ENCODE peak calls at places on chromosomes 11 and 22, in nine cellular contexts. U is SK-N-SH, C is GM23338, M is GM23248, N is HCT116, H is hepatocyte, T is neural progenitor cell, D is PC-3, Y is MM.1S. B is an unnamed sample.

GRCh38 chr22:45316796-45317526 is 7.2 kb downstream of the FAM118A start:
- DNase-seq in U (no peak), C (no peak), M (no peak), N (no peak), H (no peak), T (no peak), D (no peak), Y (no peak), B (no peak)

GRCh38 chr11:75182652-75183051 is 31.7 kb downstream of the SLCO2B1 start:
- DNase-seq in U (no peak), C (no peak), M (no peak), N (no peak), H (no peak), T (no peak), D (no peak), Y (no peak), B (no peak)

GRCh38 chr11:34323601-34324000 is 34.2 kb downstream of the ABTB2 start:
- DNase-seq in U (no peak), C (no peak), M (peak; percentile 43), N (no peak), H (no peak), T (no peak), D (no peak), Y (no peak), B (no peak)

GRCh38 chr11:89405629-89406028 is 85.5 kb downstream of the NOX4 start:
- DNase-seq in U (no peak), C (peak; percentile 68), M (peak; percentile 38), N (peak; percentile 6), H (no peak), T (peak; percentile 40), D (peak; percentile 47), Y (peak; percentile 15), B (no peak)

GRCh38 chr22:20575724-20576444 is 68.5 kb downstream of the MED15 start:
- DNase-seq in U (no peak), C (no peak), M (no peak), N (no peak), H (no peak), T (no peak), D (no peak), Y (no peak), B (no peak)

GRCh38 chr22:44682556-44683168 is 19.3 kb upstream of the PRR5 start:
- DNase-seq in U (no peak), C (no peak), M (no peak), N (no peak), H (no peak), T (no peak), D (no peak), Y (no peak), B (no peak)

GRCh38 chr11:104096900-104097299 is 60.5 kb downstream of the DDI1 start:
- DNase-seq in U (no peak), C (no peak), M (no peak), N (no peak), H (no peak), T (no peak), D (no peak), Y (no peak), B (no peak)

GRCh38 chr11:17765381-17766359 is 31.1 kb downstream of the KCNC1 start:
- DNase-seq in U (peak; percentile 62), C (peak; percentile 63), M (peak; percentile 14), N (no peak), H (no peak), T (peak; percentile 89), D (no peak), Y (no peak), B (no peak)

GRCh38 chr22:41359376-41359775 is 22.4 kb upstream of the TEF start:
- DNase-seq in U (no peak), C (no peak), M (no peak), N (no peak), H (no peak), T (no peak), D (no peak), Y (no peak), B (no peak)

GRCh38 chr11:111694851-111695250 is 71.3 kb downstream of the PPP2R1B start:
- DNase-seq in U (no peak), C (no peak), M (peak; percentile 82), N (no peak), H (no peak), T (no peak), D (no peak), Y (no peak), B (peak; percentile 58)

GRCh38 chr11:72195518-72195917 is 3.6 kb downstream of the FOLR1 start:
- DNase-seq in U (no peak), C (no peak), M (no peak), N (no peak), H (no peak), T (no peak), D (no peak), Y (no peak), B (no peak)

GRCh38 chr11:17580271-17580670 is 33.2 kb downstream of the OTOG start:
- DNase-seq in U (no peak), C (no peak), M (no peak), N (no peak), H (no peak), T (no peak), D (no peak), Y (no peak), B (no peak)

GRCh38 chr11:12243511-12243910 is 133.1 kb downstream of the MICAL2 start:
- DNase-seq in U (no peak), C (no peak), M (no peak), N (no peak), H (no peak), T (no peak), D (no peak), Y (no peak), B (no peak)

GRCh38 chr11:13317293-13318080 is 39.9 kb downstream of the BMAL1 start:
- DNase-seq in U (peak; percentile 42), C (no peak), M (no peak), N (no peak), H (no peak), T (no peak), D (no peak), Y (no peak), B (no peak)
- H3K27ac ChIP-seq in U (no peak overlapping the region), C (no peak overlapping the region), M (peak overlapping the region; percentile 77), N (no peak overlapping the region), H (no peak overlapping the region), T (no peak overlapping the region), D (no peak overlapping the region), Y (no peak overlapping the region), B (no peak overlapping the region)

GRCh38 chr11:61027141-61027840 is 55.8 kb downstream of the CD6 start:
- DNase-seq in U (no peak), C (no peak), M (no peak), N (no peak), H (no peak), T (no peak), D (no peak), Y (no peak), B (no peak)

GRCh38 chr11:61026121-61027031 is 54.9 kb downstream of the CD6 start:
- DNase-seq in U (no peak), C (no peak), M (no peak), N (no peak), H (no peak), T (no peak), D (no peak), Y (no peak), B (peak; percentile 76)

GRCh38 chr11:61025819-61026120 is 54.3 kb downstream of the CD6 start:
- DNase-seq in U (no peak), C (no peak), M (no peak), N (no peak), H (no peak), T (no peak), D (no peak), Y (no peak), B (no peak)

GRCh38 chr11:61024938-61025818 is 53.7 kb downstream of the CD6 start:
- DNase-seq in U (no peak), C (no peak), M (no peak), N (no peak), H (no peak), T (no peak), D (no peak), Y (no peak), B (no peak)

DNA sequence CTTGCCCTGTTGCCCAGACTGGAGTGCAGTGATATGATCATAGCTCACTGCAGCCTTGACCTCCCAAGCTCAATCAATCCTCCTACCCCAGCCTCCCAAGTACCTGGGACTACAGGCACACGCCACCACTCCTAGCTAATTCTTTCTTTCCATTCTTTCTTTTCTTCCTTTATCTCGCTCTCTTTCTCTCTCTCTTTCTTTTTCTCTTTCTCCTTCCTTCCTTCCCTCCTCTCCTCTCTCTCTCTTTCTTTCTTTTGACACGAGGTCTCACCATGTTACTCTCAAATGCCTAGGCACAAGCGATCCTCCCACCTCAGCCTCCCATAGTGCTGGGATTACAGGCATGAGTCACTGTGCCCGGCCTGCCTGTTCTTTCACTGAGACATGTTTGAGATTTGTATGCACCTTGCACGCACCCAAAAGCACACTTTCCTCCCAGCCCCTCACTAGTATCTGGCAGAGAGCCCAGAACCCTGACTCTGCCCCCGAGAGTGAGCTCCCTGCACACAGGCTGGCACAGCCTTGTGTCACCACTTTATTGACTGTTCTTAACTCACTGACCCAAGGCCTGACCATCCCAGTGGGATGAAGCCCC is 56.8 kb downstream of the CD6 start:
- DNase-seq in U (no peak), C (no peak), M (no peak), N (no peak), H (no peak), T (no peak), D (peak; percentile 47), Y (no peak), B (peak; percentile 45)
- TF ChIP-seq EZH2phosphoT487 in U (no peak), C (no peak), M (no peak), N (no peak), H (no peak), T (no peak), D (no peak), Y (no peak), B (no peak)

DNA sequence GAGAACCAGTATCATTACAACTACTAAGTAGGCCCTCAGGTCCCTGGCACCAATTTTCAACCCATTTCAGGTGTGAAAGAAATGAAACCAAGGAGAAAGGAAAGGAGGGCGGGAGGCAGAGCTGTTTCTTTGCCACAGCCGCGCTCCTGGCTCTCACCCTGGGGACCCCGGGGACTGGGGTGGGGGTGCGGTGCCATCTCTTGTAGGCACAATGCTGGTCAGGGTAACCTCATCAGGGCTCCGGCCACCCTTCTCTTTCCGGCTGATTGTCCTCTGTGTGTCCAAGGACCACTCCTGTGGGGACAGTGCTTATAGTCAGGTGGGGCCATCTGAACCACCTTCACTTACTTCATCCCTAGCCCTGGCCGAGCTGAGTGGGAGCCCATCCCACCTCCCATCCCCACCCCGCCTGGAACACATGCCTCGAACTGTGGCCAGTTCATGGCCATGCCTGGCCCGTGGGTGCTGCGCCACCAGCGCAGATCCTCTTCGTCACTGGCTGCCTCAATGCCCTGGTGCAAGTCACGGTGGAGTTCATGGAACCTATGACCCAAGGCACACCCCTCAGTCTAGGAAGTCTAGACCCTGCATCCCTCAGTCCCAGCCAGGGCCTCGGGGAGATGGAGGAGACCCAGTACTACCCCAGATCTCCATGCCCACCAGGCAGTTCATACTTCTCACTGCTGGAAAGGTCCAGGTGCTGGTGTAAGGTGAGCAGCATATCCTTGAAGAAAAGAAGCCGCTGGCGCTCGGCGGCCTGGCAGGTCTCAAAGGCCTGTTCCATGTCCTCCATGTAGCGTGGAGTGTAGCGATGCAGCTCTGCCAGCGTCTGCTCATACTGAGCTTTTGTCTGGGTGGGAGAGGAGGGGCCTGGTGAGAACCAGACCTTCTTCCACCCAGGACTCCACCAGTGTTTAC is 2.3 kb upstream of the ARFGAP2 start:
- DNase-seq in U (no peak), C (no peak), M (no peak), N (no peak), H (no peak), T (no peak), D (no peak), Y (no peak), B (no peak)
- H3K27ac ChIP-seq in U (no peak overlapping the region), C (no peak overlapping the region), M (no peak overlapping the region), N (no peak overlapping the region), H (peak overlapping the region; percentile 96), T (no peak overlapping the region), D (no peak overlapping the region), Y (no peak overlapping the region), B (no peak overlapping the region)

GRCh38 chr11:59728913-59729312 is 15.3 kb upstream of the OR10V1 start:
- DNase-seq in U (no peak), C (no peak), M (no peak), N (no peak), H (no peak), T (no peak), D (no peak), Y (no peak), B (no peak)
- TF ChIP-seq EZH2phosphoT487 in U (no peak), C (no peak), M (no peak), N (no peak), H (no peak), T (no peak), D (no peak), Y (no peak), B (no peak)